ENCODE peak calls at places on chromosomes 16 and 17, in seven cellular contexts. One of them, this sample, is unnamed.

GRCh38 chr17:35890774-35891155 is 10.6 kb upstream of the CCL5 start:
- DNase-seq in OCI-LY7: no peak
- DNase-seq in A549: no peak
- DNase-seq in dorsolateral prefrontal cortex: no peak
- DNase-seq in endodermal cell: peak
- DNase-seq in CD4-positive, alpha-beta memory T cell: peak
- DNase-seq in ascending aorta: peak
- DNase-seq in this sample: peak

GRCh38 chr16:87931504-87931903 is 4.8 kb downstream of the CA5A start:
- DNase-seq in A549: no peak
- DNase-seq in endodermal cell: no peak
- DNase-seq in OCI-LY7: no peak
- DNase-seq in CD4-positive, alpha-beta memory T cell: no peak
- DNase-seq in dorsolateral prefrontal cortex: no peak
- DNase-seq in ascending aorta: no peak
- DNase-seq in this sample: no peak

GRCh38 chr16:69166221-69166833 is 20.6 kb upstream of the SNTB2 start:
- DNase-seq in dorsolateral prefrontal cortex: peak
- DNase-seq in endodermal cell: no peak
- DNase-seq in OCI-LY7: no peak
- DNase-seq in ascending aorta: no peak
- DNase-seq in A549: no peak
- DNase-seq in CD4-positive, alpha-beta memory T cell: peak
- DNase-seq in this sample: no peak

GRCh38 chr17:43755389-43755875 is 3.2 kb downstream of the SOST start:
- DNase-seq in ascending aorta: peak
- DNase-seq in endodermal cell: peak
- DNase-seq in A549: no peak
- DNase-seq in dorsolateral prefrontal cortex: no peak
- DNase-seq in OCI-LY7: no peak
- DNase-seq in CD4-positive, alpha-beta memory T cell: no peak
- DNase-seq in this sample: peak

GRCh38 chr16:55294129-55294528 is 29.9 kb upstream of the IRX6 start:
- DNase-seq in ascending aorta: no peak
- DNase-seq in endodermal cell: no peak
- DNase-seq in dorsolateral prefrontal cortex: no peak
- DNase-seq in A549: no peak
- DNase-seq in OCI-LY7: no peak
- DNase-seq in CD4-positive, alpha-beta memory T cell: no peak
- DNase-seq in this sample: no peak

GRCh38 chr17:29722411-29723198 is 99.9 kb upstream of the CORO6 start:
- DNase-seq in CD4-positive, alpha-beta memory T cell: peak
- DNase-seq in ascending aorta: peak
- DNase-seq in A549: no peak
- DNase-seq in dorsolateral prefrontal cortex: peak
- DNase-seq in endodermal cell: no peak
- DNase-seq in OCI-LY7: peak
- DNase-seq in this sample: peak

GRCh38 chr16:87107221-87107620 is 210.0 kb downstream of the C16orf95 start:
- DNase-seq in endodermal cell: no peak
- DNase-seq in A549: no peak
- DNase-seq in dorsolateral prefrontal cortex: no peak
- DNase-seq in CD4-positive, alpha-beta memory T cell: no peak
- DNase-seq in ascending aorta: no peak
- DNase-seq in OCI-LY7: no peak
- DNase-seq in this sample: no peak

GRCh38 chr17:37273419-37274051 is 102.2 kb upstream of the C17orf78 start:
- DNase-seq in OCI-LY7: no peak
- DNase-seq in endodermal cell: no peak
- DNase-seq in A549: peak
- DNase-seq in ascending aorta: no peak
- DNase-seq in dorsolateral prefrontal cortex: no peak
- DNase-seq in CD4-positive, alpha-beta memory T cell: no peak
- DNase-seq in this sample: peak

GRCh38 chr17:9646556-9646905 is 1.2 kb downstream of the USP43 start:
- DNase-seq in endodermal cell: peak
- DNase-seq in OCI-LY7: no peak
- DNase-seq in CD4-positive, alpha-beta memory T cell: no peak
- DNase-seq in ascending aorta: no peak
- DNase-seq in A549: no peak
- DNase-seq in dorsolateral prefrontal cortex: no peak
- DNase-seq in this sample: no peak

GRCh38 chr17:2406903-2407790 is 6.3 kb upstream of the MNT start:
- DNase-seq in dorsolateral prefrontal cortex: no peak
- DNase-seq in A549: peak
- DNase-seq in endodermal cell: peak
- DNase-seq in ascending aorta: peak
- DNase-seq in CD4-positive, alpha-beta memory T cell: no peak
- DNase-seq in OCI-LY7: no peak
- DNase-seq in this sample: peak

GRCh38 chr16:49462356-49462988 is 88.9 kb downstream of the C16orf78 start:
- DNase-seq in endodermal cell: peak
- DNase-seq in ascending aorta: no peak
- DNase-seq in dorsolateral prefrontal cortex: no peak
- DNase-seq in OCI-LY7: no peak
- DNase-seq in CD4-positive, alpha-beta memory T cell: no peak
- DNase-seq in A549: no peak
- DNase-seq in this sample: no peak

GRCh38 chr16:48101069-48101674 is 54.6 kb downstream of the ABCC12 start:
- DNase-seq in CD4-positive, alpha-beta memory T cell: no peak
- DNase-seq in dorsolateral prefrontal cortex: no peak
- DNase-seq in endodermal cell: no peak
- DNase-seq in ascending aorta: no peak
- DNase-seq in A549: no peak
- DNase-seq in OCI-LY7: no peak
- DNase-seq in this sample: no peak

GRCh38 chr17:58492238-58493121 is 4.3 kb upstream of the HSF5 start:
- DNase-seq in A549: no peak
- DNase-seq in ascending aorta: no peak
- DNase-seq in OCI-LY7: no peak
- DNase-seq in CD4-positive, alpha-beta memory T cell: no peak
- DNase-seq in endodermal cell: no peak
- DNase-seq in dorsolateral prefrontal cortex: no peak
- DNase-seq in this sample: no peak

GRCh38 chr16:370980-371728 is 816 bp upstream of the MRPL28 start:
- DNase-seq in dorsolateral prefrontal cortex: no peak
- DNase-seq in endodermal cell: peak
- DNase-seq in OCI-LY7: no peak
- DNase-seq in CD4-positive, alpha-beta memory T cell: no peak
- DNase-seq in A549: no peak
- DNase-seq in ascending aorta: no peak
- DNase-seq in this sample: no peak

GRCh38 chr16:2490190-2491105 is 15.5 kb downstream of the TBC1D24 start:
- DNase-seq in OCI-LY7: no peak
- DNase-seq in dorsolateral prefrontal cortex: no peak
- DNase-seq in A549: no peak
- DNase-seq in ascending aorta: no peak
- DNase-seq in CD4-positive, alpha-beta memory T cell: no peak
- DNase-seq in endodermal cell: no peak
- DNase-seq in this sample: no peak

GRCh38 chr17:37743875-37744632 is 805 bp downstream of the HNF1B start:
- DNase-seq in endodermal cell: peak
- DNase-seq in ascending aorta: no peak
- DNase-seq in A549: peak
- DNase-seq in CD4-positive, alpha-beta memory T cell: peak
- DNase-seq in OCI-LY7: no peak
- DNase-seq in dorsolateral prefrontal cortex: no peak
- DNase-seq in this sample: peak

GRCh38 chr16:84091460-84091859 is 25.3 kb downstream of the MBTPS1 start:
- DNase-seq in endodermal cell: no peak
- DNase-seq in dorsolateral prefrontal cortex: no peak
- DNase-seq in CD4-positive, alpha-beta memory T cell: no peak
- DNase-seq in A549: no peak
- DNase-seq in OCI-LY7: peak
- DNase-seq in ascending aorta: no peak
- DNase-seq in this sample: peak

GRCh38 chr17:15513058-15513858 is 45.8 kb upstream of the CDRT4 start:
- DNase-seq in OCI-LY7: no peak
- DNase-seq in CD4-positive, alpha-beta memory T cell: no peak
- DNase-seq in dorsolateral prefrontal cortex: no peak
- DNase-seq in ascending aorta: no peak
- DNase-seq in A549: no peak
- DNase-seq in endodermal cell: no peak
- DNase-seq in this sample: no peak

GRCh38 chr17:30433514-30433913 is 43.7 kb upstream of the GOSR1 start:
- DNase-seq in A549: peak
- DNase-seq in dorsolateral prefrontal cortex: no peak
- DNase-seq in endodermal cell: no peak
- DNase-seq in ascending aorta: no peak
- DNase-seq in CD4-positive, alpha-beta memory T cell: no peak
- DNase-seq in OCI-LY7: no peak
- DNase-seq in this sample: peak

GRCh38 chr17:2703181-2703580 is 8.4 kb downstream of the CLUH start:
- DNase-seq in CD4-positive, alpha-beta memory T cell: no peak
- DNase-seq in OCI-LY7: no peak
- DNase-seq in ascending aorta: no peak
- DNase-seq in endodermal cell: peak
- DNase-seq in dorsolateral prefrontal cortex: no peak
- DNase-seq in A549: no peak
- DNase-seq in this sample: no peak

GRCh38 chr16:106623-107324 is 28.7 kb downstream of the MPG start:
- DNase-seq in ascending aorta: peak
- DNase-seq in A549: peak
- DNase-seq in OCI-LY7: peak
- DNase-seq in CD4-positive, alpha-beta memory T cell: peak
- DNase-seq in endodermal cell: peak
- DNase-seq in dorsolateral prefrontal cortex: peak
- DNase-seq in this sample: peak

GRCh38 chr16:30867747-30868146 is 26.1 kb downstream of the BCL7C start:
- DNase-seq in endodermal cell: no peak
- DNase-seq in OCI-LY7: no peak
- DNase-seq in dorsolateral prefrontal cortex: no peak
- DNase-seq in A549: peak
- DNase-seq in ascending aorta: no peak
- DNase-seq in CD4-positive, alpha-beta memory T cell: no peak
- DNase-seq in this sample: no peak

GRCh38 chr16:16881771-16882170 is 502.8 kb downstream of the NPIPA7 start:
- DNase-seq in OCI-LY7: no peak
- DNase-seq in endodermal cell: no peak
- DNase-seq in CD4-positive, alpha-beta memory T cell: no peak
- DNase-seq in dorsolateral prefrontal cortex: no peak
- DNase-seq in A549: no peak
- DNase-seq in ascending aorta: no peak
- DNase-seq in this sample: no peak
- H3K4me3 ChIP-seq in OCI-LY7: no peak
- H3K4me3 ChIP-seq in endodermal cell: no peak
- H3K4me3 ChIP-seq in CD4-positive, alpha-beta memory T cell: no peak
- H3K4me3 ChIP-seq in dorsolateral prefrontal cortex: no peak
- H3K4me3 ChIP-seq in A549: no peak
- H3K4me3 ChIP-seq in ascending aorta: no peak
- H3K4me3 ChIP-seq in this sample: no peak

DNA sequence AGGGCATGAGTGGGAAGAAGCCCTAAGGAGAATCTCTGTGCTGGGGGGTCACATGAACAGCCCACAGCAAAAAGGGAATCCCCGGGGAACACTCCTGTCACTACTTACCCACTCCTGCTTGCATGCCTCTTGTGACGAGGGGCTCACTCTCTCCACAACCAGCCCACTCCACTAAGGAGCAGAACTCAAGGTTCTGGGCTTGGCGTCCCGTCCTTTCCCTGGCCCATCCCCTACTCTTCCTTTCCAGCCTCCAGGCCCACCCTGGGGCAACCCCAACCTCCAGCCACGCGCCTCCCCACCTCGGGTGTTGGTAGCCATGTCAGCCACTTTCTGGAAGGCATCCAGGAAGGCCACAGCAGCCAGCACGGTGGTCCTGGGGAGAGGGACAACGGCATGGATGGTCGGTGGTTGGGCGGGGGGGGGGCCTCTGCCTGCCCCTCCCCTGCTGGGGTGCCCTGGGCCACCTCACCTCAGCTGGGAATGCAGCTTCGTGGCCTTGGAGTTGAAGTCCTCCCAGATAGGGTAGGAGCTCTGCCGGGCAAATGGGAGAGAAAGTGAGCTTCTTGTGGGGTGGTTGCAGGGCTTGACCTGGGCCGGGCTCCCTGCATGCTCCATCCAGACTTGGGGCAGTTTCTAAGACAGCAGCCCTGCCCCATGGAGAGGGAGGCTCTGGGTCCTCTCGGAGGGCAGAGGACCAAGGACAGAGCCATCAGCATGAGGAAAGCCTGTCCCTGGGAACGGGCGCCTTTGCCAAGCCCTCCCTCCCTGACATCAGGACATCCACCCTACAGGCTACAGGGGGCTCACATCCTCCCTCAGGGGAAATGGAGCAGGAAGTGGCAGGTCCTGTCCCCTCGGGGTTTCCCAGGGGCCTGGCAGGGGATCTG is 5.1 kb downstream of the MTSS2 start:
- DNase-seq in endodermal cell: no peak
- DNase-seq in dorsolateral prefrontal cortex: no peak
- DNase-seq in OCI-LY7: no peak
- DNase-seq in CD4-positive, alpha-beta memory T cell: no peak
- DNase-seq in ascending aorta: no peak
- DNase-seq in A549: no peak
- DNase-seq in this sample: no peak
- H3K27ac ChIP-seq in endodermal cell: peak
- H3K27ac ChIP-seq in dorsolateral prefrontal cortex: peak
- H3K27ac ChIP-seq in OCI-LY7: no peak
- H3K27ac ChIP-seq in CD4-positive, alpha-beta memory T cell: no peak
- H3K27ac ChIP-seq in ascending aorta: peak
- H3K27ac ChIP-seq in A549: peak
- H3K27ac ChIP-seq in this sample: no peak

DNA sequence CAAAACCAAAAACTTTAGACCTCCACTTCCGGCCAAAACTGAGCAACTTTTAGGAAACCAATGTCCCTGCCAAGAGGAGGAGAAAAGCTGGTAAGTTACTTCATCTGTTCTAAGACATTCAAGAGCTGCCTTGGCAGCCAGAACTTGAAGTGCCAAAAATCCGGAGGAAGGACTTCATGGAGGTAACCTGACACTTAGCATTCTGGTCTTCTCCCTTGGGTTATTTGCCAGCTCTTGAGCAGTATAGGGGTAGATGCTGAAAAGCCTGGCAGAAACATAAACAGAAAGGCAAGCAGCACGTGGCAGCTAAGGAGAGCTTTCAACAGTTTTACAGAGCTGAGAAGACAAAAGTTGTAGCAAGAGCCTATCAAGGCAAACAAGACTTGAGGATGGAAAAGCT is 53.2 kb downstream of the CDYL2 start:
- DNase-seq in endodermal cell: no peak
- DNase-seq in A549: no peak
- DNase-seq in dorsolateral prefrontal cortex: no peak
- DNase-seq in CD4-positive, alpha-beta memory T cell: no peak
- DNase-seq in OCI-LY7: no peak
- DNase-seq in ascending aorta: no peak
- DNase-seq in this sample: peak
- H3K4me3 ChIP-seq in endodermal cell: no peak
- H3K4me3 ChIP-seq in A549: no peak
- H3K4me3 ChIP-seq in dorsolateral prefrontal cortex: no peak
- H3K4me3 ChIP-seq in CD4-positive, alpha-beta memory T cell: no peak
- H3K4me3 ChIP-seq in OCI-LY7: no peak
- H3K4me3 ChIP-seq in ascending aorta: no peak
- H3K4me3 ChIP-seq in this sample: no peak

DNA sequence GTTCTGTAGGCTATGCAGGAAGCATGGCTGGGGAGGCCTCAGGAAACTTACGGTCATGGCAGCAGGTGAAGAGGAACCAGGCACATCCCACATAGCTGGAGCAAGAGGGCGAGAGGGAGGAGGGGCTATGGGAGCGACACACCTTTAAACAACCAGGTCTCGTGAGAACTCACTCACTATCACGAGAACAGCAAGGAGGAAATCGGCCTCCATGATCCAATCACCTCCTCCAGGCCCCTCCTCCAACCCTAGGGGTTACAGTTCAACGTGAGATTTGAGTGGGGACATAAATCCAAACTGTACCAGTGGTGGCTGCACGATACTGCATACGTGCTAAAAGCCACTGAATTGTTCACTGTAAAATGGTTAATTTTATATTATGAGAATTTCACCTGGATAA is 26.1 kb upstream of the ENPP7 start:
- DNase-seq in OCI-LY7: no peak
- DNase-seq in endodermal cell: no peak
- DNase-seq in CD4-positive, alpha-beta memory T cell: no peak
- DNase-seq in ascending aorta: no peak
- DNase-seq in A549: no peak
- DNase-seq in dorsolateral prefrontal cortex: no peak
- DNase-seq in this sample: no peak
- H3K27ac ChIP-seq in OCI-LY7: no peak
- H3K27ac ChIP-seq in endodermal cell: no peak
- H3K27ac ChIP-seq in CD4-positive, alpha-beta memory T cell: no peak
- H3K27ac ChIP-seq in ascending aorta: no peak
- H3K27ac ChIP-seq in A549: no peak
- H3K27ac ChIP-seq in dorsolateral prefrontal cortex: no peak
- H3K27ac ChIP-seq in this sample: no peak

This sample was measured in small intestine.